ENCODE peak calls at places on chromosomes 3 and 15, in six cellular contexts. X is substantia nigra, W is ecto neural progenitor cell, S is left colon, E is PC-9, V is T47D. U is an unnamed sample.

GRCh38 chr3:102450976-102451375 is 16.2 kb downstream of the ZPLD1 start:
- DNase-seq in X (no peak), V (no peak), E (no peak), W (no peak), S (no peak), U (no peak)

GRCh38 chr3:159953320-159953719 is 35.3 kb upstream of the IL12A start:
- DNase-seq in X (no peak), E (no peak), V (no peak), W (no peak), S (no peak), U (no peak)

GRCh38 chr3:129892486-129892856 is 1.0 kb downstream of the TMCC1 start:
- DNase-seq in W (peak; percentile 48), E (no peak), X (no peak), S (peak; percentile 40), V (no peak), U (peak; percentile 24)

GRCh38 chr3:9930804-9931418 is 2.7 kb upstream of the CRELD1 start:
- DNase-seq in V (no peak), W (no peak), S (no peak), E (no peak), X (no peak), U (no peak)

GRCh38 chr15:80660114-80660513 is 35.0 kb upstream of the ABHD17C start:
- DNase-seq in S (peak; percentile 36), X (no peak), V (peak; percentile 33), W (peak; percentile 52), E (no peak), U (peak; percentile 40)

GRCh38 chr3:59925946-59926345 is 876.1 kb upstream of the CFAP20DC start:
- DNase-seq in S (no peak), X (no peak), V (no peak), W (no peak), E (no peak), U (no peak)

GRCh38 chr3:15812183-15812582 is 14.4 kb upstream of the ANKRD28 start:
- DNase-seq in V (no peak), W (no peak), X (no peak), S (no peak), E (no peak), U (no peak)

GRCh38 chr15:34133511-34133910 is 31.6 kb downstream of the PGBD4 start:
- DNase-seq in W (no peak), X (no peak), S (no peak), V (no peak), E (no peak), U (no peak)

GRCh38 chr3:113097821-113098516 is 107.2 kb downstream of the GTPBP8 start:
- DNase-seq in S (no peak), V (no peak), W (no peak), X (no peak), E (peak; percentile 81), U (no peak)

GRCh38 chr3:131018970-131019369 is 7.7 kb downstream of the ASTE1 start:
- DNase-seq in S (no peak), E (no peak), W (no peak), X (no peak), V (no peak), U (no peak)

GRCh38 chr3:5426094-5426883 is 238.8 kb downstream of the EDEM1 start:
- DNase-seq in S (peak; percentile 95), W (peak; percentile 88), E (peak; percentile 33), X (peak; percentile 73), V (peak; percentile 39), U (peak; percentile 94)

GRCh38 chr3:67384790-67385397 is 269.5 kb downstream of the SUCLG2 start:
- DNase-seq in S (peak; percentile 19), E (no peak), X (peak; percentile 3), V (peak; percentile 11), W (peak; percentile 63), U (peak; percentile 83)

GRCh38 chr3:46566040-46566631 is at the start of gene LRRC2:
- DNase-seq in S (peak; percentile 46), V (no peak), X (no peak), E (no peak), W (peak; percentile 66), U (no peak)

GRCh38 chr15:49082960-49083359 is 36.7 kb upstream of the SECISBP2L start:
- DNase-seq in X (no peak), V (no peak), E (no peak), S (no peak), W (no peak), U (no peak)

GRCh38 chr3:141000027-141000663 is 51.0 kb upstream of the SPSB4 start:
- DNase-seq in X (peak; percentile 43), V (peak; percentile 61), W (peak; percentile 77), E (no peak), S (peak; percentile 51), U (peak; percentile 79)

GRCh38 chr3:186839874-186840641 is 2.5 kb upstream of the ADIPOQ start:
- DNase-seq in S (no peak), X (no peak), E (peak; percentile 87), W (no peak), V (no peak), U (peak; percentile 21)

GRCh38 chr3:177367783-177368182 is 170.5 kb upstream of the TBL1XR1 start:
- DNase-seq in S (no peak), E (no peak), V (no peak), X (no peak), W (no peak), U (no peak)

GRCh38 chr3:170967682-170968081 is 58.8 kb downstream of the SLC2A2 start:
- DNase-seq in V (no peak), E (peak; percentile 20), S (no peak), W (no peak), X (no peak), U (no peak)

GRCh38 chr3:36597422-36597821 is 166.9 kb downstream of the DCLK3 start:
- DNase-seq in V (no peak), E (peak; percentile 66), S (no peak), W (no peak), X (no peak), U (no peak)

GRCh38 chr3:38454179-38454883 is 641 bp downstream of the ACVR2B start:
- DNase-seq in X (no peak), S (peak; percentile 77), V (peak; percentile 86), E (no peak), W (peak; percentile 77), U (peak; percentile 57)

GRCh38 chr15:41559489-41560177 is 621 bp downstream of the TYRO3 start:
- DNase-seq in S (peak; percentile 17), X (peak; percentile 37), E (no peak), V (peak; percentile 76), W (peak; percentile 63), U (no peak)

GRCh38 chr3:81732642-81733041 is 28.8 kb downstream of the GBE1 start:
- DNase-seq in W (no peak), V (no peak), X (no peak), E (no peak), S (no peak), U (no peak)

U was measured in glutamatergic neuron.